ENCODE peak calls at places on chromosomes 13 and 19, in seven cellular contexts. K, X, B, P, G, J and F are unnamed samples.

GRCh38 chr13:42592915-42593718 is 19.2 kb downstream of the TNFSF11 start:
- DNase-seq in K (no peak), X (no peak), B (no peak), P (no peak), G (no peak), J (no peak), F (no peak)

GRCh38 chr13:43838909-43839308 is 40.6 kb downstream of the CCDC122 start:
- DNase-seq in K (no peak), X (no peak), B (no peak), P (no peak), G (peak; percentile 70), J (no peak), F (no peak)

GRCh38 chr19:24054044-24054935 is 32.7 kb upstream of the ZNF254 start:
- DNase-seq in K (no peak), X (no peak), B (no peak), P (no peak), G (peak; percentile 94), J (no peak), F (no peak)

GRCh38 chr19:46678110-46678732 is 17.2 kb upstream of the DACT3 start:
- DNase-seq in K (no peak), X (no peak), B (no peak), P (peak; percentile 73), G (peak; percentile 33), J (no peak), F (peak; percentile 56)

GRCh38 chr13:97429681-97430081 is 4.3 kb upstream of the RAP2A start:
- DNase-seq in K (no peak), X (no peak), B (no peak), P (no peak), G (peak; percentile 88), J (no peak), F (no peak)

GRCh38 chr13:79398915-79399314 is 7.1 kb downstream of the RBM26 start:
- DNase-seq in K (no peak), X (no peak), B (no peak), P (no peak), G (peak; percentile 44), J (no peak), F (no peak)

GRCh38 chr19:8458380-8458779 is 13.6 kb downstream of the HNRNPM start:
- DNase-seq in K (no peak), X (no peak), B (no peak), P (no peak), G (no peak), J (no peak), F (no peak)

GRCh38 chr19:48363500-48363809 is 285 bp downstream of the TMEM143 start:
- DNase-seq in K (no peak), X (no peak), B (no peak), P (no peak), G (no peak), J (peak; percentile 87), F (no peak)

GRCh38 chr13:50248537-50249521 is 233.6 kb downstream of the KCNRG start:
- DNase-seq in K (no peak), X (no peak), B (no peak), P (no peak), G (no peak), J (no peak), F (no peak)

GRCh38 chr13:43157796-43158195 is 134.4 kb downstream of the DNAJC15 start:
- DNase-seq in K (no peak), X (no peak), B (no peak), P (no peak), G (peak; percentile 37), J (no peak), F (no peak)

GRCh38 chr19:23991170-23991569 is 76.5 kb downstream of the ZNF726 start:
- DNase-seq in K (no peak), X (no peak), B (no peak), P (no peak), G (no peak), J (no peak), F (no peak)

GRCh38 chr19:47663911-47664771 is 49.1 kb upstream of the EHD2 start:
- DNase-seq in K (no peak), X (peak; percentile 69), B (peak; percentile 75), P (no peak), G (peak; percentile 99), J (peak; percentile 61), F (no peak)

GRCh38 chr13:30158774-30159445 is 148.4 kb downstream of the KATNAL1 start:
- DNase-seq in K (no peak), X (no peak), B (peak; percentile 34), P (no peak), G (peak; percentile 83), J (no peak), F (no peak)

GRCh38 chr19:32166238-32166637 is 179.2 kb upstream of the ZNF507 start:
- DNase-seq in K (no peak), X (no peak), B (no peak), P (no peak), G (no peak), J (no peak), F (no peak)

GRCh38 chr13:81171065-81171647 is 830.2 kb upstream of the SPRY2 start:
- DNase-seq in K (no peak), X (no peak), B (no peak), P (no peak), G (peak; percentile 24), J (no peak), F (no peak)

GRCh38 chr13:21813110-21813509 is 142.2 kb downstream of the FGF9 start:
- DNase-seq in K (no peak), X (no peak), B (no peak), P (no peak), G (no peak), J (no peak), F (no peak)

GRCh38 chr19:369256-369655 is 24.7 kb upstream of the MIER2 start:
- DNase-seq in K (no peak), X (no peak), B (no peak), P (no peak), G (no peak), J (no peak), F (no peak)

GRCh38 chr19:55066107-55066709 is 3.3 kb upstream of the RDH13 start:
- DNase-seq in K (no peak), X (no peak), B (no peak), P (no peak), G (peak; percentile 23), J (no peak), F (no peak)

GRCh38 chr13:31322025-31322424 is 122.2 kb downstream of the B3GLCT start:
- DNase-seq in K (no peak), X (peak; percentile 38), B (peak; percentile 53), P (no peak), G (peak; percentile 23), J (no peak), F (no peak)

GRCh38 chr13:43895940-43896339 is 16.2 kb downstream of the LACC1 start:
- DNase-seq in K (no peak), X (no peak), B (no peak), P (no peak), G (no peak), J (no peak), F (no peak)

GRCh38 chr13:51222510-51223283 is 499 bp downstream of the FAM124A start:
- DNase-seq in K (peak; percentile 55), X (no peak), B (no peak), P (peak; percentile 18), G (peak; percentile 23), J (no peak), F (no peak)

GRCh38 chr13:99339736-99340392 is 32.7 kb upstream of the GPR183 start:
- DNase-seq in K (no peak), X (no peak), B (no peak), P (no peak), G (peak; percentile 71), J (no peak), F (no peak)

GRCh38 chr19:16332991-16333624 is 8.5 kb downstream of the KLF2 start:
- DNase-seq in K (no peak), X (no peak), B (no peak), P (no peak), G (no peak), J (no peak), F (no peak)

GRCh38 chr13:24671367-24672117 is 8.7 kb upstream of the ATP12A start:
- DNase-seq in K (peak; percentile 37), X (no peak), B (no peak), P (peak; percentile 54), G (peak; percentile 97), J (no peak), F (no peak)

GRCh38 chr13:61136101-61136500 is 279.5 kb downstream of the PCDH20 start:
- DNase-seq in K (no peak), X (no peak), B (no peak), P (no peak), G (no peak), J (no peak), F (no peak)

GRCh38 chr13:99796175-99796819 is 175.3 kb downstream of the ZIC5 start:
- DNase-seq in K (peak; percentile 79), X (no peak), B (no peak), P (peak; percentile 25), G (peak; percentile 46), J (peak; percentile 27), F (no peak)

GRCh38 chr13:35927554-35927953 is 203.6 kb downstream of the DCLK1 start:
- DNase-seq in K (no peak), X (no peak), B (no peak), P (no peak), G (peak; percentile 84), J (no peak), F (no peak)

GRCh38 chr19:3585301-3586123 is at the start of gene GIPC3:
- DNase-seq in K (no peak), X (no peak), B (no peak), P (no peak), G (no peak), J (no peak), F (no peak)

GRCh38 chr13:21171420-21171819 is 4.9 kb downstream of the SKA3 start:
- DNase-seq in K (no peak), X (no peak), B (no peak), P (no peak), G (no peak), J (no peak), F (no peak)

GRCh38 chr13:48615017-48615416 is 38.7 kb upstream of the CYSLTR2 start:
- DNase-seq in K (no peak), X (no peak), B (no peak), P (no peak), G (no peak), J (no peak), F (no peak)

GRCh38 chr13:82636119-82636518 is 1246.2 kb downstream of the SLITRK1 start:
- DNase-seq in K (no peak), X (no peak), B (no peak), P (no peak), G (peak; percentile 38), J (no peak), F (no peak)

GRCh38 chr19:11094520-11094894 is 5.2 kb downstream of the LDLR start:
- DNase-seq in K (no peak), X (no peak), B (no peak), P (no peak), G (no peak), J (no peak), F (no peak)

GRCh38 chr19:5093297-5093858 is 124.5 kb downstream of the KDM4B start:
- DNase-seq in K (no peak), X (peak; percentile 75), B (no peak), P (no peak), G (no peak), J (no peak), F (no peak)

GRCh38 chr13:46339035-46339666 is 47.9 kb downstream of the RUBCNL start:
- DNase-seq in K (no peak), X (peak; percentile 35), B (peak; percentile 23), P (peak; percentile 44), G (peak; percentile 68), J (no peak), F (no peak)

GRCh38 chr19:12783849-12784393 is 7.4 kb upstream of the JUNB start:
- DNase-seq in K (no peak), X (peak; percentile 71), B (peak; percentile 59), P (no peak), G (no peak), J (peak; percentile 66), F (no peak)